ENCODE peak calls at places on chromosomes 4 and X, in eight cellular contexts. One of them, this sample, is unnamed.

GRCh38 chr4:186770446-186771175 is 47.0 kb upstream of the FAT1 start:
- DNase-seq in mesothelial cell of epicardium: no peak
- DNase-seq in astrocyte: peak; percentile 83
- DNase-seq in MM.1S: no peak
- DNase-seq in adrenal gland: no peak
- DNase-seq in glutamatergic neuron: no peak
- DNase-seq in fibroblast of lung: peak; percentile 70
- DNase-seq in cardiac fibroblast: peak; percentile 79
- DNase-seq in this sample: no peak

GRCh38 chrX:153438522-153438921 is 7.3 kb downstream of the TREX2 start:
- DNase-seq in cardiac fibroblast: peak; percentile 39
- DNase-seq in glutamatergic neuron: no peak
- DNase-seq in adrenal gland: no peak
- DNase-seq in astrocyte: peak; percentile 15
- DNase-seq in mesothelial cell of epicardium: no peak
- DNase-seq in MM.1S: no peak
- DNase-seq in fibroblast of lung: no peak
- DNase-seq in this sample: no peak

GRCh38 chrX:55057691-55058249 is 17.1 kb upstream of the PAGE2B start:
- DNase-seq in astrocyte: no peak
- DNase-seq in adrenal gland: no peak
- DNase-seq in MM.1S: peak; percentile 40
- DNase-seq in glutamatergic neuron: peak; percentile 15
- DNase-seq in fibroblast of lung: peak; percentile 46
- DNase-seq in mesothelial cell of epicardium: no peak
- DNase-seq in cardiac fibroblast: peak; percentile 49
- DNase-seq in this sample: no peak

GRCh38 chrX:12770440-12770839 is 20.8 kb upstream of the PRPS2 start:
- DNase-seq in fibroblast of lung: peak; percentile 39
- DNase-seq in mesothelial cell of epicardium: no peak
- DNase-seq in cardiac fibroblast: peak; percentile 53
- DNase-seq in astrocyte: no peak
- DNase-seq in glutamatergic neuron: no peak
- DNase-seq in MM.1S: peak; percentile 27
- DNase-seq in adrenal gland: no peak
- DNase-seq in this sample: no peak

GRCh38 chr4:15873117-15873516 is 65.4 kb downstream of the FGFBP1 start:
- DNase-seq in astrocyte: no peak
- DNase-seq in adrenal gland: no peak
- DNase-seq in fibroblast of lung: no peak
- DNase-seq in MM.1S: no peak
- DNase-seq in cardiac fibroblast: no peak
- DNase-seq in glutamatergic neuron: no peak
- DNase-seq in mesothelial cell of epicardium: no peak
- DNase-seq in this sample: no peak

GRCh38 chr4:77922158-77923094 is 59.8 kb downstream of the MRPL1 start:
- DNase-seq in cardiac fibroblast: peak; percentile 69
- DNase-seq in fibroblast of lung: peak; percentile 75
- DNase-seq in mesothelial cell of epicardium: no peak
- DNase-seq in MM.1S: no peak
- DNase-seq in glutamatergic neuron: no peak
- DNase-seq in astrocyte: peak; percentile 61
- DNase-seq in adrenal gland: no peak
- DNase-seq in this sample: no peak

GRCh38 chr4:15232725-15233597 is 194.9 kb upstream of the C1QTNF7 start:
- DNase-seq in adrenal gland: peak; percentile 51
- DNase-seq in fibroblast of lung: peak; percentile 68
- DNase-seq in MM.1S: peak; percentile 72
- DNase-seq in astrocyte: peak; percentile 85
- DNase-seq in cardiac fibroblast: peak; percentile 84
- DNase-seq in glutamatergic neuron: no peak
- DNase-seq in mesothelial cell of epicardium: no peak
- DNase-seq in this sample: no peak

GRCh38 chr4:94635172-94635571 is 122.6 kb upstream of the BMPR1B start:
- DNase-seq in adrenal gland: no peak
- DNase-seq in mesothelial cell of epicardium: no peak
- DNase-seq in glutamatergic neuron: no peak
- DNase-seq in cardiac fibroblast: peak; percentile 80
- DNase-seq in fibroblast of lung: no peak
- DNase-seq in MM.1S: no peak
- DNase-seq in astrocyte: peak; percentile 33
- DNase-seq in this sample: no peak

GRCh38 chrX:129631850-129632249 is 22.9 kb downstream of the APLN start:
- DNase-seq in glutamatergic neuron: no peak
- DNase-seq in adrenal gland: no peak
- DNase-seq in mesothelial cell of epicardium: no peak
- DNase-seq in cardiac fibroblast: no peak
- DNase-seq in astrocyte: no peak
- DNase-seq in MM.1S: no peak
- DNase-seq in fibroblast of lung: no peak
- DNase-seq in this sample: no peak

GRCh38 chr4:87465739-87466366 is 43.5 kb downstream of the NUDT9 start:
- DNase-seq in glutamatergic neuron: no peak
- DNase-seq in mesothelial cell of epicardium: no peak
- DNase-seq in astrocyte: peak; percentile 32
- DNase-seq in cardiac fibroblast: peak; percentile 77
- DNase-seq in adrenal gland: no peak
- DNase-seq in MM.1S: peak; percentile 48
- DNase-seq in fibroblast of lung: peak; percentile 79
- DNase-seq in this sample: no peak

GRCh38 chr4:124708517-124709300 is 3.8 kb downstream of the ANKRD50 start:
- DNase-seq in mesothelial cell of epicardium: no peak
- DNase-seq in astrocyte: peak; percentile 68
- DNase-seq in MM.1S: no peak
- DNase-seq in glutamatergic neuron: no peak
- DNase-seq in cardiac fibroblast: peak; percentile 65
- DNase-seq in adrenal gland: no peak
- DNase-seq in fibroblast of lung: peak; percentile 33
- DNase-seq in this sample: no peak

GRCh38 chrX:132737743-132738142 is 220.7 kb downstream of the HS6ST2 start:
- DNase-seq in adrenal gland: peak; percentile 26
- DNase-seq in astrocyte: no peak
- DNase-seq in glutamatergic neuron: no peak
- DNase-seq in mesothelial cell of epicardium: no peak
- DNase-seq in cardiac fibroblast: no peak
- DNase-seq in fibroblast of lung: no peak
- DNase-seq in MM.1S: peak; percentile 8
- DNase-seq in this sample: no peak

GRCh38 chr4:2714071-2714770 is 41.9 kb downstream of the TNIP2 start:
- DNase-seq in glutamatergic neuron: peak; percentile 30
- DNase-seq in fibroblast of lung: peak; percentile 53
- DNase-seq in cardiac fibroblast: peak; percentile 81
- DNase-seq in astrocyte: peak; percentile 17
- DNase-seq in MM.1S: no peak
- DNase-seq in mesothelial cell of epicardium: no peak
- DNase-seq in adrenal gland: peak; percentile 50
- DNase-seq in this sample: no peak
- TF ChIP-seq CTCF in glutamatergic neuron: no peak
- TF ChIP-seq CTCF in fibroblast of lung: no peak
- TF ChIP-seq CTCF in cardiac fibroblast: peak; percentile 18
- TF ChIP-seq CTCF in astrocyte: no peak
- TF ChIP-seq CTCF in MM.1S: no peak
- TF ChIP-seq CTCF in mesothelial cell of epicardium: no peak
- TF ChIP-seq CTCF in adrenal gland: no peak
- TF ChIP-seq CTCF in this sample: no peak

GRCh38 chr4:62640296-62640695 is 1440.2 kb downstream of the ADGRL3 start:
- DNase-seq in mesothelial cell of epicardium: peak; percentile 38
- DNase-seq in cardiac fibroblast: no peak
- DNase-seq in adrenal gland: no peak
- DNase-seq in glutamatergic neuron: no peak
- DNase-seq in astrocyte: peak; percentile 10
- DNase-seq in MM.1S: no peak
- DNase-seq in fibroblast of lung: no peak
- DNase-seq in this sample: no peak

DNA sequence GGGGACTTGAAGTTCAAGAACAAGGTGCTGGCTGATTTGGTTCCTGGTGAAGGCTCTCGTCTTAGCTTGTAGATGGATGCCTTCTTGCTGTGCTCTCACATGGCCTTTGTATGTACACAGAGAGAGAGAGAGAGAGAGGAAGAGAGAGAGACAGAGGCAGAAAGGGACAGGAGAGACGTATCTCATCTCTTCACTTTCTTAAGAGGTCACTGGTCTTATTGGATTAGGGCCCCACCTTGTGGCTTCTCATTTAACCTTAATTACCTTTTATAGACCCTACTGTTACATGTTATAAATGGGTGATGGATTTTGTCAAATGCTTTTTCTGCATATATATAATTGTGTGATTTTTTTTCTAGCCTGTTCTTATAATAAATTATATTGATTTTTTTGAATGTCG is 1444.2 kb downstream of the ADGRL3 start:
- DNase-seq in cardiac fibroblast: peak; percentile 62
- DNase-seq in glutamatergic neuron: no peak
- DNase-seq in fibroblast of lung: peak; percentile 48
- DNase-seq in astrocyte: peak; percentile 0
- DNase-seq in MM.1S: peak; percentile 65
- DNase-seq in mesothelial cell of epicardium: no peak
- DNase-seq in adrenal gland: no peak
- DNase-seq in this sample: no peak
- TF ChIP-seq CTCF in cardiac fibroblast: peak; percentile 18
- TF ChIP-seq CTCF in glutamatergic neuron: no peak
- TF ChIP-seq CTCF in fibroblast of lung: peak; percentile 18
- TF ChIP-seq CTCF in astrocyte: peak; percentile 20
- TF ChIP-seq CTCF in MM.1S: peak; percentile 53
- TF ChIP-seq CTCF in mesothelial cell of epicardium: no peak
- TF ChIP-seq CTCF in adrenal gland: peak; percentile 19
- TF ChIP-seq CTCF in this sample: peak; percentile 37

GRCh38 chr4:62398318-62398717 is 1198.2 kb downstream of the ADGRL3 start:
- DNase-seq in cardiac fibroblast: no peak
- DNase-seq in glutamatergic neuron: no peak
- DNase-seq in fibroblast of lung: no peak
- DNase-seq in astrocyte: no peak
- DNase-seq in MM.1S: no peak
- DNase-seq in mesothelial cell of epicardium: no peak
- DNase-seq in adrenal gland: no peak
- DNase-seq in this sample: no peak
- TF ChIP-seq CTCF in cardiac fibroblast: no peak
- TF ChIP-seq CTCF in glutamatergic neuron: no peak
- TF ChIP-seq CTCF in fibroblast of lung: no peak
- TF ChIP-seq CTCF in astrocyte: no peak
- TF ChIP-seq CTCF in MM.1S: no peak
- TF ChIP-seq CTCF in mesothelial cell of epicardium: no peak
- TF ChIP-seq CTCF in adrenal gland: no peak
- TF ChIP-seq CTCF in this sample: no peak

GRCh38 chr4:140252144-140252741 is 98.3 kb upstream of the MAML3 start:
- DNase-seq in MM.1S: no peak
- DNase-seq in mesothelial cell of epicardium: no peak
- DNase-seq in cardiac fibroblast: no peak
- DNase-seq in adrenal gland: peak; percentile 57
- DNase-seq in astrocyte: peak; percentile 9
- DNase-seq in glutamatergic neuron: peak; percentile 46
- DNase-seq in fibroblast of lung: peak; percentile 32
- DNase-seq in this sample: no peak
- TF ChIP-seq CTCF in MM.1S: no peak
- TF ChIP-seq CTCF in mesothelial cell of epicardium: no peak
- TF ChIP-seq CTCF in cardiac fibroblast: no peak
- TF ChIP-seq CTCF in adrenal gland: no peak
- TF ChIP-seq CTCF in astrocyte: no peak
- TF ChIP-seq CTCF in glutamatergic neuron: no peak
- TF ChIP-seq CTCF in fibroblast of lung: no peak
- TF ChIP-seq CTCF in this sample: peak; percentile 8

GRCh38 chr4:140637836-140638235 is 69.1 kb upstream of the UCP1 start:
- DNase-seq in cardiac fibroblast: peak; percentile 39
- DNase-seq in adrenal gland: no peak
- DNase-seq in glutamatergic neuron: no peak
- DNase-seq in MM.1S: peak; percentile 60
- DNase-seq in mesothelial cell of epicardium: no peak
- DNase-seq in fibroblast of lung: peak; percentile 23
- DNase-seq in astrocyte: no peak
- DNase-seq in this sample: no peak
- TF ChIP-seq CTCF in cardiac fibroblast: peak; percentile 44
- TF ChIP-seq CTCF in adrenal gland: peak; percentile 28
- TF ChIP-seq CTCF in glutamatergic neuron: peak; percentile 36
- TF ChIP-seq CTCF in MM.1S: peak; percentile 82
- TF ChIP-seq CTCF in mesothelial cell of epicardium: no peak
- TF ChIP-seq CTCF in fibroblast of lung: peak; percentile 43
- TF ChIP-seq CTCF in astrocyte: peak; percentile 22
- TF ChIP-seq CTCF in this sample: peak; percentile 52

GRCh38 chr4:171646984-171647383 is 166.2 kb upstream of the GALNTL6 start:
- DNase-seq in glutamatergic neuron: no peak
- DNase-seq in astrocyte: no peak
- DNase-seq in fibroblast of lung: no peak
- DNase-seq in MM.1S: no peak
- DNase-seq in cardiac fibroblast: no peak
- DNase-seq in adrenal gland: no peak
- DNase-seq in mesothelial cell of epicardium: no peak
- DNase-seq in this sample: no peak

GRCh38 chr4:171644430-171645057 is 168.7 kb upstream of the GALNTL6 start:
- DNase-seq in adrenal gland: no peak
- DNase-seq in MM.1S: peak; percentile 86
- DNase-seq in mesothelial cell of epicardium: no peak
- DNase-seq in fibroblast of lung: no peak
- DNase-seq in cardiac fibroblast: no peak
- DNase-seq in glutamatergic neuron: no peak
- DNase-seq in astrocyte: no peak
- DNase-seq in this sample: no peak

GRCh38 chr4:171651071-171651470 is 162.1 kb upstream of the GALNTL6 start:
- DNase-seq in cardiac fibroblast: no peak
- DNase-seq in fibroblast of lung: no peak
- DNase-seq in MM.1S: no peak
- DNase-seq in glutamatergic neuron: no peak
- DNase-seq in astrocyte: no peak
- DNase-seq in adrenal gland: no peak
- DNase-seq in mesothelial cell of epicardium: no peak
- DNase-seq in this sample: no peak

GRCh38 chr4:171648926-171649325 is 164.3 kb upstream of the GALNTL6 start:
- DNase-seq in MM.1S: no peak
- DNase-seq in cardiac fibroblast: no peak
- DNase-seq in adrenal gland: no peak
- DNase-seq in fibroblast of lung: no peak
- DNase-seq in astrocyte: no peak
- DNase-seq in mesothelial cell of epicardium: no peak
- DNase-seq in glutamatergic neuron: no peak
- DNase-seq in this sample: no peak

GRCh38 chr4:171650543-171650942 is 162.7 kb upstream of the GALNTL6 start:
- DNase-seq in glutamatergic neuron: peak; percentile 50
- DNase-seq in adrenal gland: no peak
- DNase-seq in astrocyte: no peak
- DNase-seq in mesothelial cell of epicardium: no peak
- DNase-seq in cardiac fibroblast: no peak
- DNase-seq in MM.1S: no peak
- DNase-seq in fibroblast of lung: no peak
- DNase-seq in this sample: no peak
- TF ChIP-seq CTCF in glutamatergic neuron: peak; percentile 38
- TF ChIP-seq CTCF in adrenal gland: no peak
- TF ChIP-seq CTCF in astrocyte: no peak
- TF ChIP-seq CTCF in mesothelial cell of epicardium: no peak
- TF ChIP-seq CTCF in cardiac fibroblast: no peak
- TF ChIP-seq CTCF in MM.1S: peak; percentile 14
- TF ChIP-seq CTCF in fibroblast of lung: no peak
- TF ChIP-seq CTCF in this sample: peak; percentile 3

This sample was measured in D721Med.